ENCODE peak calls at places on chromosomes 4 and X, in six cellular contexts. Q is stimulated activated CD4-positive, alpha-beta T cell treated with anti-CD3 and anti-CD28 coated beads, Interleukin-2, amount 100 ng/mL, for 4 hours; K is GM04504; X is nephron progenitor cell; Y is EL; E is C1 segment of cervical spinal cord. J is an unnamed sample.

GRCh38 chr4:104394409-104394813 is 100.3 kb downstream of the CXXC4 start:
- DNase-seq in Q (no peak), K (no peak), X (peak; percentile 18), Y (no peak), E (peak; percentile 49), J (no peak)

GRCh38 chrX:31070057-31070468 is 1.8 kb downstream of the FTHL17 start:
- DNase-seq in Q (no peak), K (no peak), X (no peak), Y (no peak), E (no peak), J (no peak)

GRCh38 chr4:99054428-99054994 is 34.1 kb downstream of the ADH5 start:
- DNase-seq in Q (no peak), K (no peak), X (no peak), Y (no peak), E (no peak), J (no peak)

GRCh38 chr4:140641789-140642439 is 73.2 kb upstream of the UCP1 start:
- DNase-seq in Q (no peak), K (no peak), X (no peak), Y (no peak), E (no peak), J (no peak)

GRCh38 chr4:1676605-1677525 is 7.2 kb downstream of the FAM53A start:
- DNase-seq in Q (no peak), K (no peak), X (no peak), Y (no peak), E (no peak), J (no peak)

GRCh38 chr4:28225689-28226353 is 1365.2 kb downstream of the STIM2 start:
- DNase-seq in Q (no peak), K (no peak), X (no peak), Y (peak; percentile 10), E (peak; percentile 30), J (no peak)

GRCh38 chr4:141387299-141387698 is 166.6 kb downstream of the ZNF330 start:
- DNase-seq in Q (no peak), K (no peak), X (no peak), Y (no peak), E (no peak), J (no peak)

GRCh38 chr4:40811886-40812857 is 62.4 kb downstream of the NSUN7 start:
- DNase-seq in Q (no peak), K (no peak), X (no peak), Y (no peak), E (no peak), J (peak; percentile 16)

GRCh38 chr4:173333658-173334084 is 487 bp downstream of the HMGB2 start:
- DNase-seq in Q (peak; percentile 14), K (no peak), X (peak; percentile 68), Y (peak; percentile 27), E (peak; percentile 74), J (no peak)

J was measured in SIG-M5.